ENCODE peak calls at places on chromosome 6, in four cellular contexts. Q is activated CD4-positive, alpha-beta T cell treated with anti-CD3 and anti-CD28 coated beads, Interleukin-2, amount 50 U/mL, for 24 hours; N is activated T-cell treated with anti-CD3 and anti-CD28 coated beads for 1 hour; T is astrocyte of the hippocampus. U is an unnamed sample.

GRCh38 chr6:169935348-169935718 is 183.9 kb downstream of the ERMARD start:
- DNase-seq in Q (no peak), N (no peak), T (no peak), U (no peak)

GRCh38 chr6:83474309-83474708 is 38.0 kb upstream of the PRSS35 start:
- DNase-seq in Q (no peak), N (no peak), T (peak; percentile 8), U (no peak)

GRCh38 chr6:78599526-78599925 is 267.8 kb upstream of the IRAK1BP1 start:
- DNase-seq in Q (no peak), N (no peak), T (no peak), U (no peak)

GRCh38 chr6:14354919-14355572 is 237.5 kb downstream of the CD83 start:
- DNase-seq in Q (no peak), N (no peak), T (peak; percentile 96), U (no peak)

GRCh38 chr6:37704923-37705238 is 7.2 kb upstream of the MDGA1 start:
- DNase-seq in Q (no peak), N (no peak), T (no peak), U (no peak)

GRCh38 chr6:50819906-50820589 is 1.4 kb downstream of the TFAP2B start:
- DNase-seq in Q (no peak), N (no peak), T (no peak), U (no peak)

GRCh38 chr6:15220062-15220461 is 25.8 kb upstream of the JARID2 start:
- DNase-seq in Q (no peak), N (no peak), T (no peak), U (no peak)

GRCh38 chr6:83442752-83443151 is 11.9 kb upstream of the ME1 start:
- DNase-seq in Q (no peak), N (no peak), T (peak; percentile 61), U (no peak)

GRCh38 chr6:163842467-163842866 is 427.9 kb downstream of the QKI start:
- DNase-seq in Q (no peak), N (no peak), T (no peak), U (no peak)

GRCh38 chr6:121055572-121056163 is 278.6 kb downstream of the TBC1D32 start:
- DNase-seq in Q (no peak), N (no peak), T (peak; percentile 76), U (peak; percentile 61)

GRCh38 chr6:41813469-41813868 is 26.0 kb downstream of the TOMM6 start:
- DNase-seq in Q (no peak), N (no peak), T (no peak), U (no peak)

GRCh38 chr6:142851601-142852000 is 93.4 kb downstream of the HIVEP2 start:
- DNase-seq in Q (no peak), N (no peak), T (no peak), U (peak; percentile 35)

GRCh38 chr6:42418739-42419138 is 33.0 kb downstream of the TRERF1 start:
- DNase-seq in Q (no peak), N (no peak), T (no peak), U (no peak)

GRCh38 chr6:138692978-138693909 is 80.3 kb upstream of the CCDC28A start:
- DNase-seq in Q (no peak), N (peak; percentile 1), T (peak; percentile 89), U (peak; percentile 23)

GRCh38 chr6:139973602-139974373 is 599.3 kb upstream of the CITED2 start:
- DNase-seq in Q (no peak), N (no peak), T (peak; percentile 37), U (peak; percentile 31)

GRCh38 chr6:19569563-19569962 is 267.6 kb upstream of the ID4 start:
- DNase-seq in Q (no peak), N (no peak), T (no peak), U (no peak)

GRCh38 chr6:157912326-157912725 is 69.3 kb upstream of the SYNJ2 start:
- DNase-seq in Q (no peak), N (no peak), T (peak; percentile 98), U (no peak)

GRCh38 chr6:39951716-39952115 is 17.5 kb upstream of the MOCS1 start:
- DNase-seq in Q (no peak), N (no peak), T (peak; percentile 14), U (no peak)

U was measured in SW 1271.